ENCODE peak calls at places on chromosomes 7 and 10, in five cellular contexts. Z, J, D, L and E are unnamed samples.
A peak's percentile ranks its signal among the peaks of the same experiment; 100 is the strongest.

GRCh38 chr7:43954524-43955228 is 28.4 kb downstream of the UBE2D4 start:
- DNase-seq in L (peak; percentile 22), J (peak; percentile 79), Z (no peak), D (no peak), E (no peak)

GRCh38 chr7:143381427-143382125 is 431 bp downstream of the ZYX start:
- DNase-seq in D (no peak), L (peak; percentile 69), J (no peak), Z (no peak), E (peak; percentile 94)

GRCh38 chr7:138602456-138602855 is 98.7 kb downstream of the SVOPL start:
- DNase-seq in Z (no peak), L (no peak), J (no peak), D (no peak), E (no peak)

GRCh38 chr10:21519327-21519933 is 6.1 kb downstream of the SKIDA1 start:
- DNase-seq in L (no peak), D (no peak), J (no peak), Z (no peak), E (no peak)

GRCh38 chr7:139231513-139232376 is 708 bp downstream of the UBN2 start:
- DNase-seq in J (peak; percentile 60), D (no peak), Z (no peak), L (peak; percentile 24), E (peak; percentile 88)

GRCh38 chr10:46098379-46098778 is 52.3 kb upstream of the MSMB start:
- DNase-seq in Z (no peak), D (no peak), J (peak; percentile 48), L (no peak), E (no peak)

GRCh38 chr7:51080622-51081269 is 235.9 kb downstream of the COBL start:
- DNase-seq in L (no peak), Z (no peak), J (peak; percentile 96), D (no peak), E (no peak)

GRCh38 chr7:120583835-120584586 is 273.9 kb downstream of the TSPAN12 start:
- DNase-seq in Z (no peak), L (no peak), J (peak; percentile 18), D (no peak), E (no peak)

GRCh38 chr10:73493781-73494180 is 2.0 kb downstream of the PPP3CB start:
- DNase-seq in Z (no peak), J (no peak), D (no peak), L (no peak), E (no peak)

GRCh38 chr10:5951167-5951711 is 26.1 kb downstream of the IL15RA start:
- DNase-seq in Z (no peak), L (no peak), D (no peak), J (no peak), E (peak; percentile 85)

GRCh38 chr10:5888843-5889623 is 660 bp downstream of the ANKRD16 start:
- DNase-seq in J (peak; percentile 70), Z (peak; percentile 81), D (no peak), L (peak; percentile 51), E (peak; percentile 31)

GRCh38 chr10:70691601-70692000 is 19.3 kb downstream of the ADAMTS14 start:
- DNase-seq in L (no peak), D (no peak), J (no peak), Z (no peak), E (no peak)

GRCh38 chr7:122219253-122219865 is 75.3 kb upstream of the AASS start:
- DNase-seq in Z (no peak), L (no peak), J (peak; percentile 61), D (peak; percentile 68), E (no peak)

GRCh38 chr7:128801008-128801407 is 9.2 kb downstream of the CCDC136 start:
- DNase-seq in J (no peak), D (no peak), L (peak; percentile 19), Z (no peak), E (no peak)

GRCh38 chr10:100817268-100817839 is 72.0 kb downstream of the PAX2 start:
- DNase-seq in Z (no peak), D (no peak), L (no peak), J (peak; percentile 75), E (no peak)

GRCh38 chr10:51074238-51075028 is at the start of gene PRKG1:
- DNase-seq in D (no peak), J (peak; percentile 86), Z (peak; percentile 91), L (peak; percentile 71), E (peak; percentile 77)

GRCh38 chr10:59175538-59176240 is 754 bp upstream of the PHYHIPL start:
- DNase-seq in Z (no peak), L (no peak), D (no peak), J (peak; percentile 27), E (no peak)

GRCh38 chr10:131141645-131142445 is 169.7 kb downstream of the TCERG1L start:
- DNase-seq in Z (no peak), L (no peak), J (no peak), D (no peak), E (no peak)

GRCh38 chr10:5988336-5988920 is 11.1 kb upstream of the IL15RA start:
- DNase-seq in D (no peak), J (no peak), Z (no peak), L (no peak), E (no peak)

GRCh38 chr7:34838329-34838728 is 180.3 kb downstream of the NPSR1 start:
- DNase-seq in J (no peak), D (no peak), L (no peak), Z (no peak), E (no peak)

GRCh38 chr10:75071164-75071489 is 40.3 kb upstream of the SAMD8 start:
- DNase-seq in J (no peak), L (no peak), D (no peak), Z (no peak), E (peak; percentile 42)

GRCh38 chr7:40220421-40220911 is 85.7 kb downstream of the SUGCT start:
- DNase-seq in Z (no peak), L (no peak), D (no peak), J (no peak), E (no peak)

GRCh38 chr10:48414778-48415177 is 108.3 kb downstream of the MAPK8 start:
- DNase-seq in Z (no peak), J (no peak), D (no peak), L (no peak), E (no peak)

GRCh38 chr10:42979181-42979580 is 97.7 kb upstream of the RET start:
- DNase-seq in J (no peak), L (no peak), Z (peak; percentile 76), D (no peak), E (no peak)

DNA sequence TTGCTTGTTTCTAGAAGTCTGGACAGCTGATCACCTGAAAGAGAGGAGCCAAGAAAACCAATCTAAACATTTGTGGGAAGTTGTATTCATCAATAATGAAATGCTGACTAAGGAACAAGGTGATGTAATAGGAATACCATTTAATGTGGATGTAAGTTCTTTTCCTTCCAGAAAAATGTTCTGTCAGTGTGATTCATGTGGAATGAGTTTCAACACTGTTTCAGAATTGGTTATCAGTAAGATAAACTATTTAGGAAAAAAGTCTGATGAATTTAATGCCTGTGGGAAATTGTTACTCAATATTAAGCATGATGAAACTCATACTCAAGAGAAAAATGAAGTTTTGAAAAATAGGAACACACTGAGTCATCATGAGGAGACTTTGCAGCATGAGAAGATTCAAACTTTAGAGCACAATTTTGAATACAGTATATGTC is 39.8 kb upstream of the ZNF37A start:
- DNase-seq in D (no peak), L (no peak), Z (no peak), J (no peak), E (no peak)
- H3K36me3 ChIP-seq in D (peaks cover 30% of the 10 kb centered on the region), L (peaks cover 5% of the 10 kb centered on the region), Z (peaks cover 79% of the 10 kb centered on the region), J (peaks cover 49% of the 10 kb centered on the region), E (peaks cover 51% of the 10 kb centered on the region)

DNA sequence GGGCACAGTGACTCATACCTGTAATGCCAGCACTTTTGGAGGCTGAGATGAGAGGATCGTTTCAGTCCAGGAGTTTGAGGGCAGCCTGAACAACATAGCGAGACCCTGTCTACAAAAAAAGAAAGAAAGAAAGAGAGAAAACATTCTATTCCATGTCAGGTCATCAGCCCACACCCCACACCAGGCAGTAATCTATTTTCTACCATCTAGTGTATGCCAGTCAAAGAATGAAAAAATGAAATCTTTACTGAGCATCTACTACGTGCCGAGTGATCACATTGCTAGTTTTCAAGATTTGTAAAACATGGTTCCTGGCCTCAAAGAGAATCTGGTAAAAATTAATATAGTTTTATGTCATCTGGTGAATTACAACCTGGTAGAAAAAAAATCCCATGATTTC is 3.1 kb upstream of the EPHB4 start:
- DNase-seq in L (no peak), Z (no peak), J (no peak), D (no peak), E (no peak)
- H3K4me3 ChIP-seq in L (no peak overlapping the region), Z (no peak overlapping the region), J (no peak overlapping the region), D (no peak overlapping the region), E (no peak overlapping the region)

GRCh38 chr7:154672659-154673415 is 330.1 kb downstream of the PAXIP1 start:
- DNase-seq in D (no peak), L (no peak), Z (no peak), J (no peak), E (no peak)
- TF ChIP-seq POLR2AphosphoS5 in D (no peak), L (no peak), Z (no peak), J (no peak), E (no peak)

DNA sequence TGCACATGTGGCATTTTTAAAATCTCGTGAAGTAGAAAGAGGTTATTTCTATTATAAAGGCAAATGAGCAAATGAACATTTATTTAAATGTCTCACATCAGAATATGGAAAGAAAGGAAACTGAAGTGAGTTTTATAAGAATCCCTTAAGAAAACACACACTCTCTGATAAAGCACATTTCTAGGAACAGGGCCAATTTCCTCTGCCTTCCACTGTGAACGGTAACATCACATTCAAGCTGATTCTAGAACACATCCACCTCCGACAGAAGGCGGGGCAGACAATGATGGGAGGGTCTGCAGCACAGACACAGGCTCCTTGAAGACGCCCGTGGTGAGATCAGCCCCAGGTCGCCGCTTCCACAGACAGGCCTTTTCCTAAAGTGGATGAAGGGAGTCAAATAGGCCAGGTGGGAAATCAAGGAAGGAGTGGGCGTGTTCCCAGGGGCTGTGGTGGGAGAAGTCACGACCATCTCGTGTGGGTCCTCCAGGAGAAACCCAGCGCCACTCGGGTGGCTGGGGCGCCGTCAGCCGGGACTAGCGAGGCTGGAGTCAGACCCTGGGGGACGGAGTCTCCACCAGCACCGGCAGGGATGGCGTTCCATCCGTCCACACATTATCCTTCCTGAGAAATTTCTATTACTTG is 31.1 kb downstream of the PITRM1 start:
- DNase-seq in J (no peak), L (no peak), Z (no peak), D (no peak), E (peak; percentile 71)
- H3K36me3 ChIP-seq in J (peaks cover 23% of the 10 kb centered on the region), L (no peaks in the 10 kb centered on the region), Z (peaks cover 99% of the 10 kb centered on the region), D (peaks cover 41% of the 10 kb centered on the region), E (peaks cover 55% of the 10 kb centered on the region)

DNA sequence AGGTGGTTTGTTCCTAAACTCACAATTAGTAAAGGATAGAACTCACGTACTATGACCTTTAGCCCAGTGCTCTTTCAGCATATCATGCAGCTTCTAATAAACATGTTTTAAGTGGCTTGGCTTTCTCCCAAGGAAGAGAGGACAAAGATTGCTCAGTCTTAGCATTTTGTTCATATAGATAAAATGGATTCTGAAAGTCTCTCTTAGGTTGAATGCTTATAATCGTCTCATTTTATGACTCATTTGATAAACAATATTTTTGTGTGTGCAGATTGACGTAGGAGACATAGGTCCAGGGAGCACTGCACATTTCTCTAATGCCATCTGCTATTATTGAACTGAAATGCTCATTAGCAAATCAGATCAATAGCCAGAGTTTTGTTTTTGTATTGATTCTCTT is 44.8 kb downstream of the GNAT3 start:
- DNase-seq in J (no peak), D (no peak), L (no peak), Z (no peak), E (no peak)
- H3K4me3 ChIP-seq in J (no peak overlapping the region), D (no peak overlapping the region), L (no peak overlapping the region), Z (no peak overlapping the region), E (no peak overlapping the region)